ENCODE peak calls at places on chromosome 20, in five cellular contexts. I is breast epithelium, Q is NB4, D is AG09309, J is heart left ventricle. V is an unnamed sample.

GRCh38 chr20:11676618-11677289 is 240.9 kb upstream of the BTBD3 start:
- DNase-seq in D (peak; percentile 5), I (no peak), Q (peak; percentile 62), J (peak; percentile 58), V (peak; percentile 23)

GRCh38 chr20:14189794-14190402 is 147.5 kb downstream of the FLRT3 start:
- DNase-seq in I (no peak), J (no peak), Q (peak; percentile 37), D (peak; percentile 8), V (peak; percentile 14)

GRCh38 chr20:24489193-24489592 is 19.8 kb downstream of the SYNDIG1 start:
- DNase-seq in Q (no peak), J (no peak), I (no peak), D (no peak), V (no peak)

GRCh38 chr20:62065669-62066338 is at the start of gene TAF4:
- DNase-seq in Q (peak; percentile 81), J (peak; percentile 73), I (peak; percentile 72), D (peak; percentile 8), V (peak; percentile 40)

GRCh38 chr20:18202966-18203365 is 65.3 kb downstream of the KAT14 start:
- DNase-seq in Q (no peak), J (no peak), I (no peak), D (no peak), V (no peak)

GRCh38 chr20:57988828-57989227 is 239.6 kb downstream of the ANKRD60 start:
- DNase-seq in Q (no peak), I (no peak), J (no peak), D (no peak), V (no peak)

GRCh38 chr20:17969276-17969883 is 562 bp downstream of the MGME1 start:
- DNase-seq in Q (peak; percentile 69), D (no peak), I (no peak), J (peak; percentile 41), V (no peak)

GRCh38 chr20:44805991-44806729 is 4.2 kb downstream of the RIMS4 start:
- DNase-seq in D (peak; percentile 32), I (no peak), J (no peak), Q (no peak), V (peak; percentile 93)

GRCh38 chr20:35617397-35618031 is 1.9 kb downstream of the SPAG4 start:
- DNase-seq in Q (peak; percentile 96), J (peak; percentile 67), I (no peak), D (peak; percentile 13), V (no peak)

GRCh38 chr20:62149532-62150235 is 6.1 kb downstream of the SS18L1 start:
- DNase-seq in D (no peak), I (no peak), Q (no peak), J (no peak), V (no peak)

GRCh38 chr20:5463007-5463686 is 146.4 kb upstream of the PROKR2 start:
- DNase-seq in Q (no peak), D (no peak), I (no peak), J (no peak), V (no peak)

GRCh38 chr20:46040902-46041535 is 12.0 kb downstream of the SLC12A5 start:
- DNase-seq in D (no peak), J (no peak), I (no peak), Q (peak; percentile 70), V (no peak)

GRCh38 chr20:8156603-8157079 is 24.6 kb downstream of the PLCB1 start:
- DNase-seq in Q (peak; percentile 13), I (no peak), J (no peak), D (no peak), V (no peak)

GRCh38 chr20:25282034-25282781 is 34.3 kb downstream of the PYGB start:
- DNase-seq in I (peak; percentile 44), J (peak; percentile 17), D (no peak), Q (no peak), V (no peak)

GRCh38 chr20:59063358-59064213 is 21.0 kb upstream of the PRELID3B start:
- DNase-seq in D (no peak), J (peak; percentile 82), I (no peak), Q (no peak), V (no peak)

GRCh38 chr20:40724566-40724965 is 35.5 kb upstream of the MAFB start:
- DNase-seq in D (no peak), Q (no peak), I (no peak), J (no peak), V (no peak)

GRCh38 chr20:38059832-38060231 is 26.3 kb downstream of the RPRD1B start:
- DNase-seq in J (no peak), Q (no peak), I (no peak), D (no peak), V (no peak)

GRCh38 chr20:17885544-17885943 is 83.0 kb downstream of the SNX5 start:
- DNase-seq in Q (no peak), J (peak; percentile 50), I (no peak), D (no peak), V (no peak)

GRCh38 chr20:57768519-57768918 is 58.7 kb upstream of the PMEPA1 start:
- DNase-seq in I (no peak), J (no peak), Q (no peak), D (no peak), V (no peak)

GRCh38 chr20:53900380-53900999 is 169.9 kb downstream of the BCAS1 start:
- DNase-seq in Q (no peak), I (no peak), D (no peak), J (no peak), V (no peak)

GRCh38 chr20:61570796-61571195 is 318.7 kb downstream of the CDH4 start:
- DNase-seq in I (no peak), D (no peak), Q (no peak), J (no peak), V (no peak)

GRCh38 chr20:53914091-53914860 is 156.1 kb downstream of the BCAS1 start:
- DNase-seq in Q (peak; percentile 75), J (no peak), I (no peak), D (peak; percentile 65), V (no peak)

GRCh38 chr20:63441136-63441776 is 31.2 kb downstream of the KCNQ2 start:
- DNase-seq in J (no peak), I (no peak), Q (peak; percentile 59), D (no peak), V (no peak)

GRCh38 chr20:63443606-63444395 is 28.7 kb downstream of the KCNQ2 start:
- DNase-seq in I (no peak), D (no peak), J (no peak), Q (no peak), V (no peak)

GRCh38 chr20:63439866-63440265 is 32.6 kb downstream of the KCNQ2 start:
- DNase-seq in D (no peak), I (no peak), Q (no peak), J (no peak), V (no peak)

GRCh38 chr20:63440366-63440955 is 32.0 kb downstream of the KCNQ2 start:
- DNase-seq in J (no peak), Q (no peak), D (no peak), I (no peak), V (no peak)

GRCh38 chr20:63441777-63442493 is 30.5 kb downstream of the KCNQ2 start:
- DNase-seq in D (no peak), Q (peak; percentile 66), I (no peak), J (peak; percentile 74), V (no peak)
- TF ChIP-seq CTCF in D (peak; percentile 60), Q (peak; percentile 36), I (no peak), J (peak; percentile 61), V (peak; percentile 19)

GRCh38 chr20:33731693-33732165 is at the start of gene ZNF341:
- DNase-seq in J (peak; percentile 92), I (peak; percentile 89), D (no peak), Q (peak; percentile 95), V (peak; percentile 67)

GRCh38 chr20:33733654-33734576 is 2.1 kb downstream of the ZNF341 start:
- DNase-seq in D (no peak), Q (peak; percentile 87), I (no peak), J (no peak), V (peak; percentile 44)

GRCh38 chr20:33729101-33729500 is 2.7 kb upstream of the ZNF341 start:
- DNase-seq in Q (no peak), J (no peak), D (no peak), I (no peak), V (no peak)

GRCh38 chr20:33730946-33731692 is 677 bp upstream of the ZNF341 start:
- DNase-seq in D (no peak), I (no peak), J (no peak), Q (no peak), V (no peak)

GRCh38 chr20:33732166-33732970 is 572 bp downstream of the ZNF341 start:
- DNase-seq in I (peak; percentile 86), Q (peak; percentile 96), J (peak; percentile 89), D (no peak), V (no peak)
- TF ChIP-seq CTCF in I (no peak), Q (no peak), J (no peak), D (no peak), V (no peak)

DNA sequence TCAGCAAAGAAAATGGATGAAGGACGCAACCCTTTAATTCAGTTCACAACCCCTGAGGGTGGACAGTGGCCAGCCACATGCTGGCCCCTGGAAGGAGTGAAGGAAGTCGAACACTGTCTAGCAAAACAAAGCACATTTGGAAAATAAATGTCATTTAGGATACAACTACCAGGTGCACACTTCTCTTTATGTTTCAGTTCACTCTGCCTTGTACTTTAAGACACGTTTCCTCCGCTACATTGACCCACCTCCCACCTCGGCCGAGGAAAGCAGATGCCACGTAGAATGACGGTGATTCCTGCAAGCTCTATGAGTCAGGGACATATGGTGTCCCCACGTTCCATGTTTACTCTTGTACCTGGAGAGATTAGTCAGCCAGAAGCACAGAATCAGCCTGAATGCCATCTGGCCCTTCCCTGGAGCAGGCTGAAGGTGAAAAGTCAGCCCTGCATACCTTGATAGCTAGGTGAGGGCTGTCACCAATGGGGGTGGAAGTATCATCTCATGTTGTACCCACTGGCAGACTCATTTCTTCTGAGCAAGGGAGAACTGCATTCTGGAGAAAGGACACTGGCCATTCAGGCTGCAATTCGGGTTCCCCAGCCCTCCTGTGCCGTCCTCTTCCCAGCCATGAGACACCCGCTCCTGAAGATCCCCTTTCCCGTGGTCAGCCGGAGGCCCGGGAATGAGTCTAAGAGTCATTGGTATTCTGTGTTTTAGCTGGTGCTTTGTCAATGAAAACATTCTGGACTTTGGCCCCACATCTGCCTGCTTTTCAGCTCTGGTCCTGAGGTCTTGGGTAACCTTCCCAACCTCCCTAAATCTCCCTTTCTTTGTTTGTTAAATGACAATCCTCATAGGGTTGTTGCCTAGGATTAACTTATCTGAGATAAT is 60.6 kb downstream of the FOXA2 start:
- DNase-seq in J (no peak), D (no peak), Q (no peak), I (no peak), V (no peak)
- TF ChIP-seq CTCF in J (no peak), D (no peak), Q (no peak), I (no peak), V (no peak)

DNA sequence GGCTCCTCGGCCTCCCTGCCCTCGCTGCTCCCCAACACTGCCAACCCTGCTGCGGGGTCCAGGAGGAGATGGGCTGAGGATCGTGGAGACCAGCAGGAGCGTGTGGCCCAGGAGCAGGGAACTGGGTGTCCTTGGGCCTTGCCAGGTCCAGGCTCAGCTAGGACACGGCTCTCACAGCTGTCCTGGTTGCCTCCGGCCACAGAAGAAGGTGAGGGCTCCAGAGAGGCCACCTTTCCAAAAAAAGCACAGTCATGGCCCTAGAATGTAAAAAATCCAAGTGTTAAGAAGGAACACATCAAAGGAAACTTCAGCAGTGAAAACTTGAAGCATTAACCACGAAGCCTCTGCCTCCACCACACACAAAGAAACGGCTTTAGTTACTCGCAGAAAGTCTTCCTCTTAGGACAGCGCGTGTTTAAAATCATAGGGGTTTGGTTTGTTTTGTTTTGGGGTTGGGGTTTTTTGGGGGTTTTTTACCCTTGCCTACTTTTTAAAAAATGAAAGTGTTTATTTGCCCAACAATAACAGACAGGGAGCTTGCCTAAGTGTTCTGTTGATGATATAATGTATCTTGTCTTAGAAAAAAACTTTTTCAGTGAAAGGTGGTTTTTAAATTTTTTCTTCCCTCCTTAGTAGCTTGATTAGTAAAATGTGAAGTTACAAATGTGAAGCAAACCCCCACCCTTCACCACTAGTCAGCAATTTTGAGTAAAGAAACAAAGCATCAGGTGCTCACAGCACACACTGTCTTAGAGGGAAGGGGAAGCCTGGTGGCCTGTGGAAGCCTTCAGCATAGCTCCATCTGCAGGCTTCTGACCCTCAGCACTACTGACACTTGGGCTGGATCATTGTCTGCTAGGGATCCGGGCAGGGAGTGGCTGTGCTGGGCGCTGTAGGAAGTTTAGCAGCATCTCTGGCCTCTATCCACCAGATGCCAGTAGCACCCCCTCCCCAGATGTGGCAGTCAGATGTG is 60.0 kb downstream of the PTPN1 start:
- DNase-seq in Q (peak; percentile 40), D (no peak), J (no peak), I (no peak), V (no peak)
- TF ChIP-seq CTCF in Q (peak; percentile 38), D (peak; percentile 64), J (peak; percentile 15), I (no peak), V (peak; percentile 33)

V was measured in AG09319.